ENCODE peak calls at places on chromosomes 12 and 14, in ten cellular contexts. M, U, V, B, X, N, P, F, W and E are unnamed samples.

GRCh38 chr12:90940872-90941499 is 14.0 kb downstream of the CCER1 start:
- DNase-seq in M (no peak), U (no peak), V (no peak), B (no peak), X (no peak), N (peak), P (peak), F (no peak), W (no peak), E (peak)

GRCh38 chr12:81644503-81644902 is 114.6 kb downstream of the PPFIA2 start:
- DNase-seq in M (no peak), U (no peak), V (peak), B (no peak), X (no peak), N (peak), P (peak), F (no peak), W (no peak), E (peak)

GRCh38 chr14:65880507-65880906 is 468.0 kb downstream of the FUT8 start:
- DNase-seq in M (no peak), U (no peak), V (no peak), B (no peak), X (no peak), N (no peak), P (no peak), F (no peak), W (no peak), E (no peak)

GRCh38 chr12:122423258-122424165 is 1.0 kb upstream of the CLIP1 start:
- DNase-seq in M (no peak), U (no peak), V (no peak), B (peak), X (no peak), N (peak), P (peak), F (peak), W (peak), E (peak)

GRCh38 chr14:88729159-88729558 is 63.6 kb downstream of the EML5 start:
- DNase-seq in M (no peak), U (no peak), V (no peak), B (no peak), X (no peak), N (no peak), P (peak), F (no peak), W (no peak), E (no peak)

GRCh38 chr12:3316776-3317480 is 174.1 kb upstream of the PRMT8 start:
- DNase-seq in M (no peak), U (no peak), V (no peak), B (no peak), X (no peak), N (no peak), P (no peak), F (no peak), W (no peak), E (no peak)

GRCh38 chr14:68506645-68507405 is 286.0 kb downstream of the ZFP36L1 start:
- DNase-seq in M (no peak), U (no peak), V (peak), B (no peak), X (no peak), N (no peak), P (no peak), F (peak), W (no peak), E (no peak)

GRCh38 chr14:39186941-39187525 is 12.0 kb downstream of the PNN start:
- DNase-seq in M (no peak), U (no peak), V (no peak), B (no peak), X (no peak), N (no peak), P (no peak), F (no peak), W (no peak), E (no peak)

GRCh38 chr14:86575141-86575540 is 1045.2 kb downstream of the FLRT2 start:
- DNase-seq in M (no peak), U (no peak), V (no peak), B (no peak), X (no peak), N (no peak), P (no peak), F (no peak), W (no peak), E (peak)

GRCh38 chr14:89214221-89214965 is 202.6 kb downstream of the FOXN3 start:
- DNase-seq in M (no peak), U (peak), V (no peak), B (no peak), X (peak), N (no peak), P (peak), F (no peak), W (peak), E (no peak)

GRCh38 chr12:54680374-54680773 is 32.2 kb upstream of the DCD start:
- DNase-seq in M (no peak), U (no peak), V (no peak), B (no peak), X (no peak), N (no peak), P (no peak), F (peak), W (peak), E (peak)

GRCh38 chr12:41510470-41510869 is 322.4 kb downstream of the PDZRN4 start:
- DNase-seq in M (no peak), U (no peak), V (no peak), B (no peak), X (no peak), N (no peak), P (no peak), F (no peak), W (peak), E (no peak)

GRCh38 chr12:133120385-133121191 is 9.5 kb downstream of the ZNF891 start:
- DNase-seq in M (no peak), U (no peak), V (no peak), B (no peak), X (no peak), N (no peak), P (peak), F (no peak), W (no peak), E (no peak)

GRCh38 chr12:19605720-19606119 is 166.4 kb downstream of the AEBP2 start:
- DNase-seq in M (no peak), U (no peak), V (no peak), B (no peak), X (no peak), N (no peak), P (no peak), F (no peak), W (no peak), E (no peak)

GRCh38 chr12:131896080-131896810 is 1.8 kb downstream of the ULK1 start:
- DNase-seq in M (peak), U (peak), V (peak), B (peak), X (peak), N (peak), P (peak), F (peak), W (peak), E (peak)

GRCh38 chr12:119014368-119014767 is 33.0 kb downstream of the SRRM4 start:
- DNase-seq in M (no peak), U (no peak), V (no peak), B (no peak), X (no peak), N (no peak), P (no peak), F (no peak), W (no peak), E (no peak)

GRCh38 chr12:98478606-98479005 is 36.8 kb upstream of the TMPO start:
- DNase-seq in M (no peak), U (no peak), V (no peak), B (no peak), X (no peak), N (no peak), P (no peak), F (peak), W (no peak), E (no peak)

GRCh38 chr12:12357697-12358476 is 1.0 kb downstream of the BORCS5 start:
- DNase-seq in M (no peak), U (no peak), V (peak), B (no peak), X (no peak), N (no peak), P (no peak), F (peak), W (no peak), E (peak)

GRCh38 chr14:77882631-77883030 is 82.7 kb downstream of the ADCK1 start:
- DNase-seq in M (no peak), U (no peak), V (no peak), B (no peak), X (peak), N (peak), P (peak), F (no peak), W (no peak), E (no peak)

GRCh38 chr12:1829306-1829900 is 9.0 kb downstream of the LRTM2 start:
- DNase-seq in M (no peak), U (no peak), V (no peak), B (peak), X (no peak), N (no peak), P (no peak), F (no peak), W (no peak), E (no peak)

GRCh38 chr14:66477567-66477966 is 8.6 kb upstream of the CCDC196 start:
- DNase-seq in M (no peak), U (no peak), V (no peak), B (no peak), X (no peak), N (no peak), P (no peak), F (no peak), W (no peak), E (no peak)

GRCh38 chr12:33670284-33670683 is 230.7 kb upstream of the SYT10 start:
- DNase-seq in M (no peak), U (no peak), V (no peak), B (no peak), X (no peak), N (no peak), P (no peak), F (peak), W (no peak), E (no peak)

GRCh38 chr12:40063424-40063823 is 42.5 kb downstream of the SLC2A13 start:
- DNase-seq in M (no peak), U (no peak), V (no peak), B (no peak), X (no peak), N (peak), P (no peak), F (no peak), W (no peak), E (peak)

GRCh38 chr14:104870368-104871144 is 5.5 kb downstream of the CEP170B start:
- DNase-seq in M (no peak), U (peak), V (peak), B (peak), X (no peak), N (peak), P (no peak), F (peak), W (no peak), E (no peak)

GRCh38 chr12:54392485-54393349 is 8.2 kb upstream of the ZNF385A start:
- DNase-seq in M (no peak), U (no peak), V (no peak), B (no peak), X (no peak), N (no peak), P (no peak), F (no peak), W (no peak), E (no peak)

GRCh38 chr14:101781240-101782061 is 19.9 kb downstream of the PPP2R5C start:
- DNase-seq in M (no peak), U (no peak), V (peak), B (no peak), X (no peak), N (peak), P (no peak), F (peak), W (no peak), E (peak)

GRCh38 chr12:113299619-113300237 is 35.2 kb downstream of the SLC8B1 start:
- DNase-seq in M (no peak), U (peak), V (no peak), B (peak), X (peak), N (peak), P (peak), F (peak), W (peak), E (peak)

GRCh38 chr14:59306775-59307174 is 118.3 kb downstream of the DAAM1 start:
- DNase-seq in M (no peak), U (no peak), V (no peak), B (no peak), X (no peak), N (no peak), P (peak), F (no peak), W (no peak), E (no peak)

GRCh38 chr12:3540387-3541320 is 49.7 kb downstream of the PRMT8 start:
- DNase-seq in M (no peak), U (peak), V (no peak), B (no peak), X (no peak), N (no peak), P (no peak), F (peak), W (no peak), E (no peak)

GRCh38 chr14:88955470-88955869 is 131.0 kb downstream of the TTC8 start:
- DNase-seq in M (no peak), U (no peak), V (no peak), B (no peak), X (no peak), N (no peak), P (no peak), F (no peak), W (no peak), E (no peak)

GRCh38 chr14:51448831-51449665 is 202.7 kb upstream of the FRMD6 start:
- DNase-seq in M (no peak), U (no peak), V (no peak), B (no peak), X (no peak), N (no peak), P (peak), F (no peak), W (no peak), E (no peak)

GRCh38 chr12:77837876-77838291 is 7.2 kb downstream of the NAV3 start:
- DNase-seq in M (no peak), U (no peak), V (no peak), B (no peak), X (no peak), N (no peak), P (no peak), F (no peak), W (no peak), E (no peak)

GRCh38 chr12:123250471-123251383 is 17.5 kb downstream of the MTRFR start:
- DNase-seq in M (no peak), U (no peak), V (no peak), B (no peak), X (no peak), N (no peak), P (no peak), F (peak), W (peak), E (peak)

GRCh38 chr14:56195219-56195618 is 77.0 kb downstream of the PELI2 start:
- DNase-seq in M (no peak), U (no peak), V (no peak), B (no peak), X (no peak), N (no peak), P (no peak), F (no peak), W (no peak), E (no peak)

GRCh38 chr12:65594373-65594772 is 229.9 kb upstream of the HMGA2 start:
- DNase-seq in M (no peak), U (no peak), V (no peak), B (no peak), X (no peak), N (no peak), P (no peak), F (no peak), W (no peak), E (no peak)

DNA sequence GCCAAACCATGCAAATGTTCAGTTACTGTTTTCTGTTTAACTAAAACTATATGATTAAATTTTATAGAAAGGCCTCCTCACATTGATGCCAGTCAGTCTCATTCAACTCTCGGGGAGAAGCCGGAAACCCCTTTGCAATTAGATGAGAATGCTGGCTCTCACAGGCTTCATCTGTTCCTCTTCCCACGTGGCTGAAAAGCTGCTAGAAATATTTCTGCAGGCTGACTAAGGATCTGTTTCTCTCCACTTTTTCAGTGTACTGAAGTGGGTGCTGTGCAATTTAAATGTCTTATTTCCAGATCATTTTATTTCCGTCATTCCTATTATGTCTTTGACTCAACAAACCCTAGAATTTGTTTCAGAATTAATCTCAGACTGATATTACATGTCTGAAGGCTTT is 17.4 kb upstream of the KCNH3 start:
- DNase-seq in M (no peak), U (no peak), V (no peak), B (no peak), X (no peak), N (no peak), P (no peak), F (no peak), W (no peak), E (no peak)
- H3K27ac ChIP-seq in M (no peak), U (no peak), V (no peak), B (no peak), X (no peak), N (no peak), P (no peak), F (peak), W (no peak), E (no peak)

GRCh38 chr14:35121026-35121886 is 534 bp downstream of the PPP2R3C start:
- DNase-seq in M (no peak), U (no peak), V (no peak), B (no peak), X (no peak), N (no peak), P (peak), F (peak), W (peak), E (peak)

GRCh38 chr14:35123388-35123703 is 994 bp downstream of the PRORP start:
- DNase-seq in M (no peak), U (no peak), V (no peak), B (no peak), X (no peak), N (no peak), P (no peak), F (no peak), W (no peak), E (no peak)

GRCh38 chr14:35124127-35124526 is 1.8 kb downstream of the PRORP start:
- DNase-seq in M (no peak), U (no peak), V (no peak), B (no peak), X (no peak), N (no peak), P (no peak), F (no peak), W (no peak), E (no peak)

GRCh38 chr14:35121887-35122695 is at the start of the genes PPP2R3C and PRORP:
- DNase-seq in M (peak), U (peak), V (peak), B (peak), X (peak), N (peak), P (peak), F (peak), W (peak), E (peak)

GRCh38 chr14:35122696-35123387 is 490 bp downstream of the PRORP start:
- DNase-seq in M (no peak), U (no peak), V (no peak), B (no peak), X (no peak), N (no peak), P (peak), F (peak), W (no peak), E (no peak)
- H3K27ac ChIP-seq in M (peak), U (peak), V (peak), B (peak), X (peak), N (peak), P (peak), F (peak), W (peak), E (peak)

GRCh38 chr12:127127887-127128286 is 1139.1 kb upstream of the TMEM132C start:
- DNase-seq in M (no peak), U (no peak), V (no peak), B (no peak), X (no peak), N (no peak), P (no peak), F (no peak), W (no peak), E (no peak)

GRCh38 chr12:127121494-127122070 is 1145.4 kb upstream of the TMEM132C start:
- DNase-seq in M (no peak), U (no peak), V (no peak), B (no peak), X (no peak), N (no peak), P (no peak), F (no peak), W (no peak), E (no peak)

GRCh38 chr12:127130506-127131100 is 1136.4 kb upstream of the TMEM132C start:
- DNase-seq in M (no peak), U (no peak), V (no peak), B (no peak), X (no peak), N (no peak), P (no peak), F (no peak), W (no peak), E (no peak)

GRCh38 chr12:127126260-127126628 is 1140.7 kb upstream of the TMEM132C start:
- DNase-seq in M (no peak), U (no peak), V (no peak), B (no peak), X (no peak), N (no peak), P (no peak), F (no peak), W (no peak), E (no peak)

GRCh38 chr12:127125607-127126259 is 1141.2 kb upstream of the TMEM132C start:
- DNase-seq in M (no peak), U (no peak), V (no peak), B (no peak), X (no peak), N (no peak), P (peak), F (peak), W (peak), E (peak)
- H3K27ac ChIP-seq in M (no peak), U (no peak), V (no peak), B (no peak), X (no peak), N (no peak), P (no peak), F (no peak), W (no peak), E (no peak)

DNA sequence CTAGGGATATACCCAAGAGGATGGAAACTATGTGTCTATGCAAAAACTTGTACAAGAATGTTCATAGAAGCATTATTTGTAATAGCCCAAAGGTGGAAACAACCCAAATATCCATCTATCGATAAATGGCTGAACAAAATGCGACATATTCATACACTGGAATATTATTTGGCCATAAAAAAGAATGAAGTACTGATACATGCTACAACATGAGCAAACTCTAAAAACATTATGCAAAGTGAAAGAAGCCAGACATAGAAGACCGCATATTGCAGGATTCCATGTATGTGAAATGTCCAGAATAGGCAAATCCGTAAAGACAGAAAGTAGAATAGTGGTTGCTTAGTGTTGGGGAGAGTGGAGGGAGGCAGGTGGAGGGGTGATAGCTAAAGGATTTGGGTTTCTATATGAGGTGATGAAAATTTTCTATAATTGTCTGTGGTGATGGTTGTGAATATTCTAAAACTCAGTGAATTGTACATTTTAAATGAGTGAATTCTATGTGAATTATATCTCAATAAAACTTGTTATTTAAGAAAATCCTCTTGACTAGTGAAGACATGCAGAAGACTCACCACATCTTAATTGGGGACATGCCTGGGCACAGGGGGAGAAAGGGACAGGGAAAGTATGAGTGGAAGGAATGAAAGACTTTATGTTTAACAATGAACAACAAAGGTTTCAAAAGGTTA is 29.8 kb upstream of the SELPLG start:
- DNase-seq in M (no peak), U (no peak), V (no peak), B (no peak), X (no peak), N (no peak), P (no peak), F (no peak), W (no peak), E (no peak)
- H3K27ac ChIP-seq in M (no peak), U (peak), V (no peak), B (peak), X (peak), N (peak), P (peak), F (no peak), W (peak), E (peak)